ENCODE peak calls at places on chromosomes 3 and 15, in four cellular contexts. One of them, this sample, is unnamed.

GRCh38 chr15:63080638-63081250 is 38.2 kb downstream of the TPM1 start:
- ATAC-seq in gastrocnemius medialis: peak
- ATAC-seq in heart left ventricle: peak
- ATAC-seq in central memory CD8-positive, alpha-beta T cell: no peak
- ATAC-seq in this sample: peak

GRCh38 chr3:176950743-176951142 is 246.5 kb downstream of the TBL1XR1 start:
- ATAC-seq in gastrocnemius medialis: peak
- ATAC-seq in heart left ventricle: peak
- ATAC-seq in central memory CD8-positive, alpha-beta T cell: no peak
- ATAC-seq in this sample: no peak

GRCh38 chr3:106263556-106263955 is 394.7 kb upstream of the CBLB start:
- ATAC-seq in gastrocnemius medialis: no peak
- ATAC-seq in heart left ventricle: no peak
- ATAC-seq in central memory CD8-positive, alpha-beta T cell: no peak
- ATAC-seq in this sample: no peak

GRCh38 chr3:16723994-16724393 is 118.8 kb upstream of the DAZL start:
- ATAC-seq in gastrocnemius medialis: peak
- ATAC-seq in heart left ventricle: peak
- ATAC-seq in central memory CD8-positive, alpha-beta T cell: peak
- ATAC-seq in this sample: no peak

GRCh38 chr15:60552224-60552623 is 73.3 kb upstream of the ICE2 start:
- ATAC-seq in gastrocnemius medialis: no peak
- ATAC-seq in heart left ventricle: no peak
- ATAC-seq in central memory CD8-positive, alpha-beta T cell: no peak
- ATAC-seq in this sample: no peak

GRCh38 chr3:128725547-128725931 is 444 bp upstream of the RAB7A start:
- ATAC-seq in gastrocnemius medialis: no peak
- ATAC-seq in heart left ventricle: no peak
- ATAC-seq in central memory CD8-positive, alpha-beta T cell: no peak
- ATAC-seq in this sample: no peak

GRCh38 chr3:50246517-50246954 is 10.5 kb downstream of the GNAI2 start:
- ATAC-seq in gastrocnemius medialis: no peak
- ATAC-seq in heart left ventricle: peak
- ATAC-seq in central memory CD8-positive, alpha-beta T cell: peak
- ATAC-seq in this sample: peak

GRCh38 chr3:44899683-44900367 is 25.4 kb downstream of the TGM4 start:
- ATAC-seq in gastrocnemius medialis: no peak
- ATAC-seq in heart left ventricle: no peak
- ATAC-seq in central memory CD8-positive, alpha-beta T cell: no peak
- ATAC-seq in this sample: no peak

GRCh38 chr15:40333922-40334492 is 6.7 kb downstream of the CCDC9B start:
- ATAC-seq in gastrocnemius medialis: peak
- ATAC-seq in heart left ventricle: peak
- ATAC-seq in central memory CD8-positive, alpha-beta T cell: no peak
- ATAC-seq in this sample: peak

GRCh38 chr15:76333720-76334437 is 2.7 kb upstream of the ISL2 start:
- ATAC-seq in gastrocnemius medialis: no peak
- ATAC-seq in heart left ventricle: no peak
- ATAC-seq in central memory CD8-positive, alpha-beta T cell: no peak
- ATAC-seq in this sample: no peak

GRCh38 chr3:128343287-128344045 is 123.2 kb downstream of the DNAJB8 start:
- ATAC-seq in gastrocnemius medialis: no peak
- ATAC-seq in heart left ventricle: peak
- ATAC-seq in central memory CD8-positive, alpha-beta T cell: no peak
- ATAC-seq in this sample: no peak

GRCh38 chr3:47908744-47909143 is 105.8 kb downstream of the DHX30 start:
- ATAC-seq in gastrocnemius medialis: no peak
- ATAC-seq in heart left ventricle: no peak
- ATAC-seq in central memory CD8-positive, alpha-beta T cell: no peak
- ATAC-seq in this sample: no peak

GRCh38 chr15:70121656-70122297 is 24.1 kb upstream of the TLE3 start:
- ATAC-seq in gastrocnemius medialis: peak
- ATAC-seq in heart left ventricle: peak
- ATAC-seq in central memory CD8-positive, alpha-beta T cell: no peak
- ATAC-seq in this sample: peak

GRCh38 chr3:129413687-129414506 is 14.5 kb downstream of the EFCAB12 start:
- ATAC-seq in gastrocnemius medialis: no peak
- ATAC-seq in heart left ventricle: peak
- ATAC-seq in central memory CD8-positive, alpha-beta T cell: no peak
- ATAC-seq in this sample: no peak

GRCh38 chr3:187941135-187941847 is 196.0 kb upstream of the BCL6 start:
- ATAC-seq in gastrocnemius medialis: peak
- ATAC-seq in heart left ventricle: no peak
- ATAC-seq in central memory CD8-positive, alpha-beta T cell: no peak
- ATAC-seq in this sample: no peak

GRCh38 chr3:188266581-188267274 is 112.8 kb downstream of the LPP start:
- ATAC-seq in gastrocnemius medialis: peak
- ATAC-seq in heart left ventricle: peak
- ATAC-seq in central memory CD8-positive, alpha-beta T cell: no peak
- ATAC-seq in this sample: peak

GRCh38 chr3:71228156-71228885 is 355.2 kb downstream of the FOXP1 start:
- ATAC-seq in gastrocnemius medialis: no peak
- ATAC-seq in heart left ventricle: no peak
- ATAC-seq in central memory CD8-positive, alpha-beta T cell: no peak
- ATAC-seq in this sample: no peak

GRCh38 chr15:52642386-52643361 is 36.5 kb downstream of the ATOSA start:
- ATAC-seq in gastrocnemius medialis: no peak
- ATAC-seq in heart left ventricle: peak
- ATAC-seq in central memory CD8-positive, alpha-beta T cell: no peak
- ATAC-seq in this sample: peak

GRCh38 chr3:41350441-41350840 is 151.1 kb downstream of the CTNNB1 start:
- ATAC-seq in gastrocnemius medialis: no peak
- ATAC-seq in heart left ventricle: no peak
- ATAC-seq in central memory CD8-positive, alpha-beta T cell: no peak
- ATAC-seq in this sample: no peak